ENCODE peak calls at places on chromosomes 4 and X, in seven cellular contexts. X is ovary, Y is Peyer's patch, S is thyroid gland, J is A549, Z is heart left ventricle, F is GM12878. B is an unnamed sample. For H3K4me1, the result is how much of the 10 kb centered on the place peaks cover.

GRCh38 chr4:165766976-165767375 is 106.1 kb upstream of the TLL1 start:
- DNase-seq in S (no peak), J (no peak), X (no peak), F (no peak), Y (no peak), Z (no peak), B (no peak)

GRCh38 chr4:185775792-185776555 is 36.0 kb downstream of the SORBS2 start:
- DNase-seq in F (no peak), J (no peak), S (no peak), X (no peak), Y (no peak), Z (no peak), B (no peak)

GRCh38 chr4:146329042-146329716 is 114.8 kb downstream of the REELD1 start:
- DNase-seq in S (no peak), Z (no peak), Y (no peak), F (no peak), J (no peak), X (no peak), B (no peak)

GRCh38 chr4:155759372-155760252 is 791 bp downstream of the GUCY1B1 start:
- DNase-seq in X (peak), Y (peak), J (peak), Z (peak), F (no peak), S (peak), B (no peak)

GRCh38 chrX:151737494-151737893 is 2.9 kb downstream of the CNGA2 start:
- DNase-seq in S (no peak), X (no peak), J (no peak), F (no peak), Y (no peak), Z (no peak), B (no peak)

GRCh38 chr4:28149762-28150161 is 1289.1 kb downstream of the STIM2 start:
- DNase-seq in S (no peak), J (no peak), F (no peak), Y (no peak), X (no peak), Z (no peak), B (no peak)

GRCh38 chr4:71461422-71461821 is 122.6 kb downstream of the SLC4A4 start:
- DNase-seq in S (no peak), Y (no peak), X (no peak), F (no peak), Z (no peak), J (no peak), B (no peak)

GRCh38 chr4:122901621-122902020 is 20.8 kb downstream of the NUDT6 start:
- DNase-seq in F (no peak), S (no peak), Y (no peak), J (no peak), Z (no peak), X (no peak), B (no peak)

GRCh38 chr4:66555301-66555700 is 885.0 kb upstream of the EPHA5 start:
- DNase-seq in Z (no peak), J (no peak), Y (no peak), F (no peak), S (no peak), X (no peak), B (no peak)

GRCh38 chrX:323721-324628 is 5.4 kb upstream of the GTPBP6 start:
- DNase-seq in X (no peak), S (peak), Y (peak), J (no peak), Z (peak), F (no peak), B (peak)

GRCh38 chr4:122827899-122828601 is 1.4 kb downstream of the FGF2 start:
- DNase-seq in F (peak), Z (no peak), J (peak), X (peak), Y (peak), S (peak), B (no peak)

GRCh38 chr4:84631573-84631972 is 48.6 kb downstream of the CDS1 start:
- DNase-seq in S (no peak), X (no peak), F (no peak), J (no peak), Y (no peak), Z (no peak), B (no peak)

GRCh38 chr4:179097741-179098140 is 1655.5 kb upstream of the AGA start:
- DNase-seq in F (no peak), X (no peak), Y (no peak), Z (no peak), S (no peak), J (no peak), B (no peak)

GRCh38 chrX:45758319-45758718 is 557.6 kb upstream of the DIPK2B start:
- DNase-seq in J (no peak), X (no peak), Z (no peak), S (no peak), F (peak), Y (peak), B (no peak)

GRCh38 chr4:570754-571153 is 5.3 kb downstream of the TMEM271 start:
- DNase-seq in X (no peak), S (no peak), Z (no peak), Y (no peak), F (no peak), J (no peak), B (no peak)

GRCh38 chr4:146486565-146486964 is 35.2 kb downstream of the SLC10A7 start:
- DNase-seq in Z (no peak), S (no peak), X (no peak), F (peak), Y (no peak), J (no peak), B (no peak)

GRCh38 chr4:144288011-144288903 is 147.7 kb upstream of the GYPA start:
- DNase-seq in X (no peak), F (no peak), Y (no peak), S (no peak), J (no peak), Z (no peak), B (no peak)

GRCh38 chr4:133151681-133152329 is 2.7 kb downstream of the PCDH10 start:
- DNase-seq in S (no peak), X (no peak), F (no peak), J (no peak), Y (no peak), Z (no peak), B (no peak)

GRCh38 chrX:116409224-116409623 is 27.2 kb upstream of the SLC6A14 start:
- DNase-seq in F (no peak), Y (no peak), Z (no peak), J (no peak), S (no peak), X (no peak), B (no peak)

GRCh38 chr4:141810702-141811365 is 174.5 kb downstream of the IL15 start:
- DNase-seq in Y (no peak), J (no peak), X (no peak), Z (no peak), S (no peak), F (no peak), B (no peak)

GRCh38 chr4:20432098-20432497 is 180.4 kb downstream of the SLIT2 start:
- DNase-seq in Z (no peak), F (no peak), Y (no peak), J (no peak), S (no peak), X (no peak), B (no peak)

GRCh38 chr4:56505269-56506109 is at the start of gene ARL9:
- DNase-seq in X (peak), Z (peak), J (no peak), S (peak), F (no peak), Y (peak), B (no peak)

GRCh38 chr4:152038238-152038637 is 277.4 kb upstream of the GATB start:
- DNase-seq in S (no peak), X (no peak), F (no peak), Y (no peak), J (no peak), Z (no peak), B (no peak)

GRCh38 chrX:130975947-130976346 is 72.9 kb upstream of the ENOX2 start:
- DNase-seq in X (no peak), Z (no peak), Y (peak), S (peak), J (peak), F (no peak), B (no peak)

GRCh38 chrX:134146493-134146892 is 90.5 kb upstream of the CCDC160 start:
- DNase-seq in Y (no peak), F (no peak), J (no peak), Z (no peak), S (no peak), X (no peak), B (no peak)

GRCh38 chrX:13750204-13750603 is 15.7 kb downstream of the OFD1 start:
- DNase-seq in X (no peak), F (no peak), S (peak), Z (no peak), Y (no peak), J (peak), B (no peak)

GRCh38 chrX:136589966-136590365 is 58.0 kb downstream of the VGLL1 start:
- DNase-seq in Y (no peak), Z (no peak), S (no peak), X (no peak), J (no peak), F (no peak), B (no peak)

GRCh38 chrX:148271263-148271662 is 229.2 kb upstream of the AFF2 start:
- DNase-seq in Y (no peak), J (no peak), X (no peak), F (no peak), S (no peak), Z (no peak), B (no peak)

GRCh38 chrX:133610056-133610455 is 194.8 kb upstream of the GPC4 start:
- DNase-seq in F (no peak), Y (no peak), X (no peak), S (no peak), J (no peak), Z (no peak), B (no peak)

DNA sequence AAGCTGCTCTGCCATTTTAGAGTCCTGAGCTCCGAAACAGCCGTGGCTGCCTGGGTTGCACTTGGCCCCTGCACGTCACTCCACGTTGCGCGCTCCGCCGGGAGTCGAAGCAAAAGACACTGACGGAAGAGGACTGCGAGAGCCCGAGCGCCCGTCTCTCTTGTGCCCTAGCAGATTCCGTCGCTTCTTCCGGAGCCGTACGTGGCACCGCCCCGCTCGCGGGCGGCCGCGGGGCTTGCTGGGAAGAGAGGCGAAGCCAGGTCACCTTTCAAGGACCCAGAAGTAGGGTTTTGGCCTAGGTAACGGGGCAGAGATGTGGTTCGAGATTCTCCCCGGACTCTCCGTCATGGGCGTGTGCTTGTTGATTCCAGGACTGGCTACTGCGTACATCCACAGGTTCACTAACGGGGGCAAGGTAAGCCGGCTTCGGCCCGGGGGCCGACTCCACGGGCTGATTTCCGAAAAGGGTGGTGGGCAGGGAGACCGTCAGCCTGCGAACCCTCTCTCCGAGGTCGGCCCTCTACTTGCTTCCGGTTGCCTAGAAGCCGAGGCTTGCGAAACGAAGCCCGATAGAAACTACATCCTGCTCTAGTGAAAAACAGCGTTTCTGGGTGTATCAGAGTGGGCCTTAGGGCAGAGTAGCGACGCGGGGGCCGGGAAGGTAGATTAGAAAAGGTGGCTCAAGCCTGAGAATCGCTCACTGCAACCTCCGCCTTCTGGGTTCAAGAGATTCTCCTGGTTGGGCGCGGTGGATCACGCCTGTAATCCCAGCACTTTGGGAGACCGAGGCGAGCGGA is at the start of the genes NDUFA1 and RNF113A:
- DNase-seq in J (peak), X (peak), F (peak), Z (peak), S (peak), Y (peak), B (peak)
- TF ChIP-seq POLR2A in J (peak), X (peak), F (peak), Z (peak), S (no peak), Y (peak), B (no peak)

GRCh38 chr4:103074598-103075434 is 1.7 kb downstream of the SLC9B2 start:
- DNase-seq in X (no peak), J (no peak), F (peak), Y (no peak), S (no peak), Z (no peak), B (no peak)
- H3K4me3 ChIP-seq in X (peak), J (peak), F (peak), Y (no peak), S (no peak), Z (no peak), B (no peak)

DNA sequence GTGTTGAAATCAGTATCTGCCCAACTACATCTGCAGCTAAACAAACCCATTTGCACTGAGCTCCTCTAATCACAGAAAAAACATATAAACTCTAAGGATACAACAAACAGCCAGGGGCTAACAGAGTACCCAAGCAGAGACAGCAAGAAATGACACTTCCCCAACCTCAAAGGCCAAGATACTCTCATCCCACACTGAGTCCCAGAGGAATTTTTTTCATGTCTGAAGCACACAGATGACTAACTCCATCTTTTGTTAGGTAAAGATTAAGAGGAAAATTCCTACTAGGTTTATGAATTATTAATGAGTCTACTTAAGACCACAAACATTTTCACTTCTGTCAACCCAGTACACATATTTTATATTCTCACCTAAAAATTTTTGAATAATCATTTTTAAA is 31.6 kb downstream of the SEPSECS start:
- DNase-seq in X (no peak), F (no peak), Y (no peak), S (no peak), J (no peak), Z (no peak), B (no peak)
- H3K4me1 ChIP-seq in X (under half), F (under half), Y (under half), S (under half), J (under half), Z (under half), B (under half)

GRCh38 chr4:103118171-103118570 is 18.5 kb upstream of the BDH2 start:
- DNase-seq in X (no peak), Z (no peak), Y (no peak), J (no peak), F (no peak), S (no peak), B (no peak)
- TF ChIP-seq POLR2A in X (no peak), Z (no peak), Y (no peak), J (no peak), F (no peak), S (no peak), B (no peak)

DNA sequence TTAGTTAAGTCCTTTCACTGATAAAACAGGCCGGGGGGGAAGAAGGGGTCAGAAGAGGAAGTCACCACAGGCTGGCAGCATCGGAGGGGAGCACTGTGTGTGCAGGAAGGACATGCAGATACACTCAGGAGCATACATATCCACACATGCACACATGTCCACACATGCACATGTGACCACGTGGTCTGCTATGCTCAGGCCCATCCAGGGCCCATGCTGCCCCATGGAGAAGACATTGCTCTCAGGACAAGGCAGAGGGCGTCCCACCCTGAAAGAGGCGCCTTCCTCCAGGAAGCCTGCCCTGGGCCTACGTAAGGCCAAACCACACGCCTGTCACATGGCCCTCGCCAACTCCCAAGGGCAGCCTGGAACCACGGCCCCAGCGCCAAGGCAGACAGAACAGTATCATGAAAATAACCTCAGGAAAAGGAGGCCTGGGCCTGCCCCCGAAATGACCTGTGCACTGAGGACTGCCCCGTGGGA is 15.8 kb downstream of the WDR1 start:
- DNase-seq in F (no peak), Z (peak), Y (peak), S (no peak), X (no peak), J (no peak), B (no peak)
- H3K4me3 ChIP-seq in F (no peak), Z (no peak), Y (no peak), S (no peak), X (no peak), J (no peak), B (no peak)